ENCODE peak calls at places on chromosomes 12 and 14, in eight cellular contexts. N is GM13977; J is NCI-H1417; I is brain microvascular endothelial cell; E is AG04450; K is posterior vena cava; W is activated CD8-positive, alpha-beta memory T cell treated with anti-CD3 and anti-CD28 coated beads, Interleukin-2, amount 10 ng/mL, durations not matched to agents 7 days and 5 days; G is NCI-H1092 treated with DMSO at 0.1 percent for 48 hours. S is an unnamed sample.

GRCh38 chr14:59160492-59160891 is 28.0 kb upstream of the DAAM1 start:
- DNase-seq in I (no peak), E (no peak), N (no peak), W (no peak), G (no peak), K (no peak), J (no peak), S (no peak)

GRCh38 chr12:124396544-124397398 is 101.9 kb downstream of the RFLNA start:
- DNase-seq in G (peak), E (no peak), I (no peak), K (no peak), J (peak), N (no peak), W (no peak), S (no peak)

GRCh38 chr14:79575032-79575431 is 636.3 kb downstream of the DIO2 start:
- DNase-seq in K (no peak), N (no peak), W (no peak), J (peak), I (no peak), E (no peak), G (no peak), S (no peak)

GRCh38 chr14:99729991-99730875 is 46.1 kb downstream of the CYP46A1 start:
- DNase-seq in W (peak), G (peak), K (peak), E (no peak), I (no peak), N (peak), J (peak), S (no peak)

GRCh38 chr12:83039413-83039812 is 352.7 kb downstream of the TMTC2 start:
- DNase-seq in J (no peak), W (no peak), K (no peak), G (no peak), I (no peak), N (no peak), E (no peak), S (no peak)

GRCh38 chr14:96501383-96501745 is 818 bp upstream of the PAPOLA start:
- DNase-seq in K (no peak), J (no peak), N (no peak), I (peak), W (no peak), G (no peak), E (no peak), S (no peak)

GRCh38 chr14:56491299-56492285 is 88.0 kb upstream of the TMEM260 start:
- DNase-seq in E (peak), K (no peak), I (peak), N (peak), J (peak), W (peak), G (peak), S (peak)

GRCh38 chr12:98725481-98726247 is 80.6 kb downstream of the APAF1 start:
- DNase-seq in E (peak), I (peak), K (no peak), J (peak), N (peak), G (peak), W (peak), S (peak)

GRCh38 chr14:100030441-100031153 is 34.6 kb upstream of the EVL start:
- DNase-seq in I (peak), E (peak), W (no peak), N (no peak), K (no peak), G (no peak), J (no peak), S (peak)

GRCh38 chr12:3000548-3001275 is 41.5 kb downstream of the TEAD4 start:
- DNase-seq in E (no peak), K (no peak), I (no peak), G (no peak), N (no peak), W (no peak), J (no peak), S (no peak)

GRCh38 chr12:110585231-110585799 is 2.2 kb upstream of the PPTC7 start:
- DNase-seq in E (no peak), G (no peak), J (no peak), W (peak), N (no peak), I (no peak), K (no peak), S (peak)

GRCh38 chr12:57223191-57224165 is 6.0 kb upstream of the SHMT2 start:
- DNase-seq in N (no peak), I (no peak), G (no peak), E (no peak), W (peak), K (no peak), J (no peak), S (no peak)

GRCh38 chr12:47270782-47271664 is 191.3 kb upstream of the AMIGO2 start:
- DNase-seq in W (no peak), I (peak), E (no peak), N (no peak), J (no peak), K (no peak), G (no peak), S (peak)